ENCODE peak calls at places on chromosomes 16 and 17, in seven cellular contexts. E is left lung, R is GM12865, D is cardiac muscle cell, P is left ventricle myocardium inferior, F is colonic mucosa, C is thoracic aorta. T is an unnamed sample.

GRCh38 chr16:1414532-1415265 is at the start of gene UNKL:
- DNase-seq in F (peak; percentile 81), P (peak; percentile 81), R (peak; percentile 88), E (peak; percentile 94), C (no peak), D (peak; percentile 82), T (peak; percentile 37)

GRCh38 chr17:72998343-72998742 is 94.1 kb downstream of the SLC39A11 start:
- DNase-seq in C (no peak), E (no peak), F (no peak), R (no peak), P (no peak), D (no peak), T (no peak)

GRCh38 chr16:23847251-23847650 is 11.5 kb downstream of the PRKCB start:
- DNase-seq in D (no peak), E (no peak), F (no peak), R (no peak), C (no peak), P (no peak), T (no peak)

GRCh38 chr16:12749076-12749475 is 54.6 kb downstream of the CPPED1 start:
- DNase-seq in P (no peak), R (no peak), C (no peak), D (no peak), E (no peak), F (no peak), T (no peak)

GRCh38 chr16:23581746-23582145 is 14.4 kb downstream of the NDUFAB1 start:
- DNase-seq in E (no peak), F (no peak), P (no peak), R (no peak), C (no peak), D (no peak), T (no peak)

GRCh38 chr17:62665599-62665998 is 38.1 kb downstream of the MRC2 start:
- DNase-seq in D (no peak), F (no peak), E (no peak), R (no peak), C (no peak), P (no peak), T (no peak)

GRCh38 chr17:8047769-8048110 is 8.9 kb downstream of the ALOX15B start:
- DNase-seq in C (no peak), E (no peak), P (no peak), R (no peak), D (no peak), F (no peak), T (no peak)

GRCh38 chr16:27778926-27779570 is 229.1 kb downstream of the KATNIP start:
- DNase-seq in C (no peak), F (no peak), P (no peak), D (no peak), R (no peak), E (no peak), T (no peak)

GRCh38 chr17:302300-302698 is 50.3 kb downstream of the RPH3AL start:
- DNase-seq in E (peak; percentile 54), P (no peak), C (no peak), D (no peak), F (peak; percentile 89), R (no peak), T (no peak)

GRCh38 chr17:58630883-58631522 is 60.8 kb downstream of the TEX14 start:
- DNase-seq in R (peak; percentile 97), E (no peak), F (peak; percentile 26), P (no peak), D (peak; percentile 86), C (no peak), T (no peak)

GRCh38 chr17:58626905-58627304 is 64.9 kb downstream of the TEX14 start:
- DNase-seq in P (no peak), D (no peak), F (no peak), E (no peak), C (no peak), R (no peak), T (no peak)

GRCh38 chr17:58637011-58637570 is 54.8 kb downstream of the TEX14 start:
- DNase-seq in D (no peak), R (no peak), E (no peak), C (no peak), P (no peak), F (no peak), T (no peak)

GRCh38 chr17:58632324-58633314 is 59.2 kb downstream of the TEX14 start:
- DNase-seq in P (no peak), F (no peak), C (no peak), E (no peak), D (no peak), R (no peak), T (no peak)

DNA sequence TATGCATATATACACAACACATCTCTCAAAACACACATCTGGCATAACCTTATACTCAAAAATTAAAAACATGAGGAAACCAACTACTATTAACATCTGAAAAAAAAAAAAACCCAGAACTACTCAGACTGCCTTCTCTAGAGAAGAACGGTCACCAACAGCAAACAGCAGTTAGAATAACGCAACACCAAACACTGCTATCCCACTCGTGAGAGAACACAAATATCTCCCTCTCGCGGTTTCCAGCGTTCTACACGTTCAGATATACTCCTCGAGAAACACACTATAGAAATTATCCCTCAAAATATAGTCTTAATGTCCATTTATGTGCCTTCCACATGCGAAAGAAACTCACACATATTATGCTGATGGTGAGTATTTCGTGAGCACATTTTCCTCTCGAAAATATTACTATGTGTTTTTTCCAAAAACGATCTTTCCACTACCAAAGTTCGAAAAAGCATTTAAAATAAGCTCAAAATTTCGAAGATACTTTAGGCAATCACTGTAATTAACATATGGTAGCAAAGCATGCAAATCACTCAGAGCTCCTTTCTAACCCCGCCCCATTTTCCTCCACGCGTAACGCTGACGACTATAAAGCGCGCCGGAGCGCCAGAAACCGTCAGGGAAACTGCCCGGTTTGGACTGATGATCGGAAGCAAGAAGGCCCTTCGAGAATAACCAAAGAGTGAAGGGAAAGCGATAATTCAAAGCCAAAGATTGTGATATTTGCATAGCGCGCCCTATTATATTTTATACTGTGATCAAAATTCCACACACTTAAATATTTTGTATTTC is 60.1 kb downstream of the TEX14 start:
- DNase-seq in D (peak; percentile 97), F (peak; percentile 97), E (peak; percentile 95), P (peak; percentile 92), C (peak; percentile 68), R (peak; percentile 99), T (peak; percentile 81)
- TF ChIP-seq CTCF in D (peak; percentile 35), F (no peak), E (no peak), P (peak; percentile 48), C (no peak), R (no peak), T (no peak)

GRCh38 chr17:32627233-32628008 is 140.6 kb downstream of the CDK5R1 start:
- DNase-seq in C (no peak), P (no peak), E (no peak), F (no peak), R (no peak), D (no peak), T (no peak)

GRCh38 chr17:32625971-32626370 is 139.2 kb downstream of the CDK5R1 start:
- DNase-seq in E (no peak), R (no peak), F (no peak), P (no peak), C (no peak), D (no peak), T (no peak)

GRCh38 chr17:32623196-32623595 is 136.4 kb downstream of the CDK5R1 start:
- DNase-seq in R (no peak), P (no peak), E (no peak), C (no peak), D (no peak), F (no peak), T (no peak)

GRCh38 chr17:32628645-32629044 is 141.9 kb downstream of the CDK5R1 start:
- DNase-seq in R (no peak), P (no peak), D (no peak), E (no peak), C (no peak), F (no peak), T (no peak)

DNA sequence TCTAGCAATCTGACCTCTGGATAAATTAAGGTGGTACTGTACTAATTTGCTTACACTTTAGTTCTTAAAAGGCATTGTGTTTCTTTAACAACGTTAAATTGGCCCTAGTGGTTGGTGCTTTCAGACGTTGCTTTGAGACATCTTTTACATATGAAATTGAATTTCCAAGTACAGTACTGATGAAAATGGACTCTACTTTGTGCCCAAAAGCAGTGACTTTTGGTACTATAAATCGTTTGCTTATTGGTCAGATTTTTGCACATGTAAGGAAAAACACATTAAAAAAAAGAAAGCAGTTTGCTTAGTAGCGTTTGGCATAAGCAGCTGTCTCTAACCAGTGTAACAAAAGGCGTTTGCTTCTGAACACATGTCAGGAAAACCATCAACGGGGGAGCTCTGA is 139.6 kb downstream of the CDK5R1 start:
- DNase-seq in R (no peak), P (no peak), F (no peak), C (no peak), E (no peak), D (no peak), T (no peak)
- TF ChIP-seq CTCF in R (no peak), P (no peak), F (no peak), C (no peak), E (no peak), D (no peak), T (no peak)

DNA sequence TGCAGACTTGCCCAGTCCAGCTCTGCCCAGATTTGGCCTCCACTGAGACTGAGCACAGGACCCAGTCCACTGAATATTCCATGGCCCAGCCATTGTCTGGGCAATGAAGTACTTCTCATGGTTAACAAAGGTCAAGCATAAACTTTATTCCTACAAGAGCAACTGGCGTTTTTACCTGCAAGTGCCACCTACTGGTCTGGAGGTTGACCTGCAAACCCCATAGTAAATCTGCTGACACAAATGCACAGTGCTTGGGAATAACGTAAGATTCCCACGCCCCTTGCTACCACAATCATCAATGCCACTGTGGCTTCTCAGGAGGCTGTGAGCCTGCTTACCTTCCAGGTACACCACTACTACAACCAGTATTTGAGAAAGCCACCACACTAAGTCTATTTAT is 170.2 kb downstream of the CEP112 start:
- DNase-seq in D (no peak), R (peak; percentile 5), F (no peak), E (no peak), C (no peak), P (no peak), T (no peak)
- TF ChIP-seq CTCF in D (no peak), R (no peak), F (no peak), E (no peak), C (no peak), P (no peak), T (no peak)

GRCh38 chr16:22139008-22139407 is 23.3 kb upstream of the SDR42E2 start:
- DNase-seq in E (no peak), F (no peak), D (no peak), C (no peak), P (no peak), R (no peak), T (no peak)

GRCh38 chr16:22139732-22140131 is 22.6 kb upstream of the SDR42E2 start:
- DNase-seq in P (no peak), C (no peak), R (no peak), E (no peak), D (no peak), F (no peak), T (no peak)

GRCh38 chr16:22144520-22144919 is 17.8 kb upstream of the SDR42E2 start:
- DNase-seq in F (no peak), P (no peak), E (no peak), D (no peak), C (no peak), R (no peak), T (no peak)

GRCh38 chr16:22138482-22138881 is 23.8 kb upstream of the SDR42E2 start:
- DNase-seq in P (no peak), D (no peak), F (no peak), C (no peak), E (no peak), R (no peak), T (no peak)

DNA sequence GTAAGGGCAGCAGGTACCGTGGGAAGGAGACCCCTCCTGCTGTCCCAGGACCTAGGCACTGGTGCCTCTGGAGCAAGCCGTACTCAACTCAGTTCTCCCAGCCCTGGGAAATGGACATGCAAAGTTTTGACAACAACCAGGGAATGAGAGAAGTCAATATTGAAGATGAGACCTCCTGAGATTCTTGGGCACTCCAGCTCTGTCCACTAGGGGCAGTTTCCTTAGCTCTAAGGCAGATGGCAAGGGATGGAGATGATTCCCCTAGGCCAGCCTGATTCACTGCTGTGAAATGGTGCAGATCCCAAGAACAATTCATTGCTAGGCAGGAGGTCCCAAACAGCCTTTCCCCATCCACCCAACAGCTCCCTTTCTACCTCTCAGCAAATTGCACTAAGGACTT is 20.6 kb upstream of the SDR42E2 start:
- DNase-seq in R (peak; percentile 15), F (no peak), D (no peak), P (no peak), E (no peak), C (no peak), T (no peak)
- TF ChIP-seq CTCF in R (peak; percentile 48), F (no peak), D (peak; percentile 56), P (peak; percentile 23), E (no peak), C (no peak), T (no peak)

T was measured in omental fat pad.